ENCODE peak calls at places on chromosome 13, in eight cellular contexts. I is adrenal gland, C is uterus, H is tibial nerve, P is A549, S is ovary, B is thyroid gland, F is endothelial cell of umbilical vein. V is an unnamed sample.

GRCh38 chr13:33352520-33352919 is 67.0 kb upstream of the STARD13 start:
- DNase-seq in P (no peak), S (no peak), H (no peak), B (no peak), C (no peak), I (no peak), F (no peak), V (no peak)

GRCh38 chr13:47661076-47661475 is 340.0 kb downstream of the SUCLA2 start:
- DNase-seq in P (no peak), I (no peak), S (no peak), H (no peak), C (no peak), B (no peak), F (no peak), V (no peak)

GRCh38 chr13:84896128-84896527 is 903.1 kb downstream of the SLITRK6 start:
- DNase-seq in H (no peak), S (no peak), P (peak; percentile 65), B (no peak), F (peak; percentile 46), I (no peak), C (no peak), V (no peak)

GRCh38 chr13:114067886-114068722 is 64.3 kb downstream of the RASA3 start:
- DNase-seq in F (no peak), C (no peak), S (no peak), B (no peak), H (no peak), I (no peak), P (no peak), V (no peak)

GRCh38 chr13:95982144-95982543 is 71.1 kb downstream of the UGGT2 start:
- DNase-seq in C (no peak), B (no peak), I (no peak), H (no peak), F (no peak), P (no peak), S (no peak), V (no peak)

GRCh38 chr13:32823597-32823996 is 192.6 kb upstream of the KL start:
- DNase-seq in C (no peak), B (no peak), I (no peak), P (no peak), F (no peak), H (no peak), S (no peak), V (no peak)

GRCh38 chr13:49635599-49636433 is 7.5 kb downstream of the ARL11 start:
- DNase-seq in C (no peak), B (no peak), F (no peak), H (peak; percentile 19), P (no peak), S (peak; percentile 37), I (peak; percentile 79), V (no peak)

GRCh38 chr13:94630858-94631257 is 29.2 kb downstream of the GPR180 start:
- DNase-seq in H (no peak), S (no peak), P (no peak), B (no peak), C (no peak), F (no peak), I (no peak), V (no peak)

GRCh38 chr13:34458756-34459462 is 483.2 kb upstream of the NBEA start:
- DNase-seq in I (no peak), P (peak; percentile 4), F (no peak), S (no peak), C (peak; percentile 29), B (no peak), H (peak; percentile 7), V (no peak)

GRCh38 chr13:110290811-110291210 is 16.1 kb downstream of the COL4A1 start:
- DNase-seq in F (no peak), P (no peak), S (no peak), B (no peak), H (no peak), C (no peak), I (peak; percentile 42), V (no peak)

GRCh38 chr13:20525144-20525600 is 485 bp downstream of the CRYL1 start:
- DNase-seq in B (peak; percentile 41), P (no peak), S (peak; percentile 36), I (peak; percentile 69), C (peak; percentile 23), F (peak; percentile 46), H (peak; percentile 25), V (no peak)

GRCh38 chr13:82634946-82635345 is 1247.3 kb downstream of the SLITRK1 start:
- DNase-seq in S (no peak), F (no peak), B (no peak), C (no peak), I (no peak), H (no peak), P (no peak), V (no peak)

GRCh38 chr13:76522083-76522755 is 364.0 kb downstream of the KCTD12 start:
- DNase-seq in F (no peak), P (no peak), I (no peak), C (no peak), S (no peak), H (no peak), B (no peak), V (no peak)

GRCh38 chr13:99577934-99578917 is 77.0 kb downstream of the TM9SF2 start:
- DNase-seq in S (peak; percentile 56), P (peak; percentile 22), B (no peak), I (peak; percentile 70), H (no peak), F (peak; percentile 29), C (no peak), V (no peak)

GRCh38 chr13:48158290-48158689 is 63.4 kb upstream of the MED4 start:
- DNase-seq in F (no peak), I (no peak), H (no peak), B (no peak), C (no peak), P (no peak), S (no peak), V (no peak)

GRCh38 chr13:32305646-32306045 is 9.5 kb downstream of the ZAR1L start:
- DNase-seq in C (no peak), B (no peak), S (no peak), P (no peak), H (no peak), F (no peak), I (no peak), V (no peak)

GRCh38 chr13:59790626-59791025 is 373.1 kb downstream of the DIAPH3 start:
- DNase-seq in I (no peak), P (no peak), C (no peak), F (peak; percentile 70), H (no peak), B (no peak), S (no peak), V (no peak)

GRCh38 chr13:112688560-112689497 is 1.0 kb upstream of the ATP11A start:
- DNase-seq in H (peak; percentile 40), S (no peak), P (no peak), B (peak; percentile 63), F (peak; percentile 13), I (peak; percentile 67), C (no peak), V (no peak)
- TF ChIP-seq POLR2A in H (no peak), S (no peak), P (no peak), B (no peak), F (no peak), I (no peak), C (no peak), V (peak; percentile 13)

GRCh38 chr13:67101730-67102467 is 128.2 kb downstream of the PCDH9 start:
- DNase-seq in F (no peak), S (no peak), C (no peak), B (no peak), I (no peak), H (no peak), P (no peak), V (no peak)
- H3K27ac ChIP-seq in F (no peak overlapping the region), S (no peak overlapping the region), C (no peak overlapping the region), B (no peak overlapping the region), I (no peak overlapping the region), H (peak overlapping the region; percentile 76), P (peak overlapping the region; percentile 89), V (no peak overlapping the region)

GRCh38 chr13:45333251-45333972 is 7.6 kb downstream of the TPT1 start:
- DNase-seq in I (no peak), P (no peak), F (no peak), C (no peak), H (no peak), B (no peak), S (no peak), V (no peak)

GRCh38 chr13:45331981-45332830 is 8.8 kb downstream of the TPT1 start:
- DNase-seq in H (peak; percentile 24), F (peak; percentile 58), C (no peak), B (no peak), S (no peak), P (peak; percentile 73), I (peak; percentile 78), V (no peak)

GRCh38 chr13:45331123-45331619 is 9.8 kb downstream of the TPT1 start:
- DNase-seq in I (no peak), S (no peak), C (no peak), F (no peak), H (no peak), P (no peak), B (no peak), V (no peak)

GRCh38 chr13:45333973-45334922 is 6.7 kb downstream of the TPT1 start:
- DNase-seq in I (no peak), B (peak; percentile 50), P (no peak), H (no peak), F (peak; percentile 45), S (no peak), C (no peak), V (no peak)

DNA sequence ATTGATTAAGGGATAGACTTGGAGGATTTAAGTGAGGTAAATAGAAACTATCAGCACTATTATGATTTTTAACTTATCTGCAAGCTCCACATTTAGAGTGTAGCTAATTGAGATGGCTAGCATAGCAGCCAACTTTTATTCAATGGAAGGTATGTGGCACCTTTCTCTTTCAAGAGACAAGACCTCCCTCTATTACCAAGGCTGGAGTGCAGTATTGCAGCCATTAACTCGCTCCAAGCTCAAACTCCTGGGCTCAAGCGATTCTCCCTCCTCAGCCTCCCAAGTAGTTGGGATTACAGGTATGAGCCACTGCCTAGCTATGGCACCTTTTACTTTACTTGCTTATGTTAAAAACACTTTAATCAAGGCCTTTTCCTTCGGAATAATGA is 8.2 kb downstream of the TPT1 start:
- DNase-seq in B (no peak), S (no peak), P (no peak), H (no peak), F (no peak), I (no peak), C (no peak), V (no peak)
- TF ChIP-seq POLR2A in B (no peak), S (no peak), P (no peak), H (no peak), F (peak; percentile 46), I (no peak), C (no peak), V (no peak)

DNA sequence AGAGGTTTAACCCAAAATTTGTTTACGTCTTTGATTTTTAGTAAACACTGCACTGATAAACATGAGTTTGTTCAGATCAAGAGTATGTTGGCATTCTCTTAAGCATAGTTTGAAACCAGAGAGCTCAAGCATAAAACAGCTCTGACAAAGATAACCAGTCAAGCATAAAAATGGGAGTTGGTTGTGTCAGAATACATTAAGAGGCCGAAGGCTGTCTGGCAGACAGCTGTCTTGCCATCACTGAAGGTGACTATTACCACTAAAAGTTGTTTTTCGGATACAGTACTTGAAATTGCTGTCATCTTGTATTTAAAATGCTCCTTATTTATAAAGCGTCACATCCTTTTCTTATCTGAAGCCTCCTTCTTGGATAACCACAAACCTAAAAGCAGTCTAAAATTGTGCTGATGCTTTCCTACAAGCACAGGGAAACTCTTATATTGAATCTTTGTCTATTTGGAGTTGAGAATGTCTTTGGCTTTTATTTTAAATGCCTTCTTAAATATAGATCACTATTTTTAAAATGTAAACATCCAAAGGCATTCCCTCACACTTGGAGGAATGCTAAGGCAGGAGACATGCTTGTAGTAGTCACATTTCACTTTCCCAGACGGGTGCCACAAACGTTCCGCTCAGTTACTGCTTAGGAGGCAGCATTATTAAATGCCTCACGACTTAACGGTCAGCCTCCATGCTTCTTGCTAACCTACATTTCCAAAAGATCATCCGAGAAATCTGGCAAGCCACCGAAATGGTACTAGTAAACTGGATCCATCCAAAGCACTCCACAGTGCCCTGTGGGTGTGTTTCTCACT is 1.6 kb downstream of the SMAD9 start:
- DNase-seq in H (peak; percentile 18), F (peak; percentile 60), C (no peak), I (no peak), P (no peak), S (no peak), B (peak; percentile 27), V (no peak)
- H3K27ac ChIP-seq in H (peak overlapping the region; percentile 75), F (peak overlapping the region; percentile 69), C (peak overlapping the region; percentile 74), I (no peak overlapping the region), P (no peak overlapping the region), S (peak overlapping the region; percentile 75), B (peak overlapping the region; percentile 94), V (peak overlapping the region; percentile 70)